ENCODE peak calls at places on chromosomes 5 and 9, in ten cellular contexts. R is T-cell, A is nephron progenitor cell, M is A172, L is T-helper 9 cell, T is aorta, Y is astrocyte of the spinal cord, B is Panc1, F is NCI-H1105, D is sciatic nerve. P is an unnamed sample.

GRCh38 chr9:126619336-126619919 is 5.7 kb downstream of the LMX1B start:
- DNase-seq in R (no peak), A (no peak), M (no peak), L (no peak), T (no peak), Y (no peak), B (no peak), F (no peak), D (no peak), P (no peak)

GRCh38 chr9:87517732-87518131 is 20.1 kb downstream of the DAPK1 start:
- DNase-seq in R (no peak), A (no peak), M (no peak), L (no peak), T (no peak), Y (no peak), B (no peak), F (no peak), D (no peak), P (no peak)

GRCh38 chr5:171405615-171406014 is 13.8 kb upstream of the FGF18 start:
- DNase-seq in R (no peak), A (no peak), M (peak; percentile 38), L (no peak), T (no peak), Y (no peak), B (no peak), F (no peak), D (no peak), P (no peak)

GRCh38 chr9:133994359-133995011 is 2.4 kb upstream of the VAV2 start:
- DNase-seq in R (peak; percentile 60), A (peak; percentile 95), M (peak; percentile 69), L (peak; percentile 74), T (peak; percentile 94), Y (peak; percentile 63), B (no peak), F (peak; percentile 58), D (peak; percentile 91), P (peak; percentile 66)

GRCh38 chr5:108989761-108990392 is 242.2 kb downstream of the FER start:
- DNase-seq in R (no peak), A (no peak), M (no peak), L (no peak), T (no peak), Y (peak; percentile 23), B (no peak), F (no peak), D (no peak), P (no peak)

GRCh38 chr5:150659360-150660107 is 1.5 kb upstream of the MYOZ3 start:
- DNase-seq in R (no peak), A (no peak), M (no peak), L (no peak), T (no peak), Y (no peak), B (no peak), F (no peak), D (no peak), P (no peak)

GRCh38 chr5:99025298-99026045 is 96.7 kb upstream of the CHD1 start:
- DNase-seq in R (no peak), A (no peak), M (no peak), L (no peak), T (no peak), Y (no peak), B (no peak), F (no peak), D (no peak), P (no peak)

GRCh38 chr5:127176769-127177168 is 103.5 kb upstream of the C5orf63 start:
- DNase-seq in R (no peak), A (no peak), M (no peak), L (no peak), T (no peak), Y (no peak), B (no peak), F (no peak), D (no peak), P (no peak)

GRCh38 chr9:77221431-77221830 is 44.1 kb downstream of the VPS13A start:
- DNase-seq in R (no peak), A (no peak), M (no peak), L (no peak), T (no peak), Y (peak; percentile 25), B (no peak), F (no peak), D (no peak), P (no peak)

GRCh38 chr9:79741381-79741780 is 169.6 kb downstream of the TLE4 start:
- DNase-seq in R (no peak), A (no peak), M (no peak), L (no peak), T (no peak), Y (peak; percentile 32), B (no peak), F (no peak), D (no peak), P (no peak)

GRCh38 chr5:8209500-8209899 is 340.6 kb downstream of the MTRR start:
- DNase-seq in R (no peak), A (no peak), M (no peak), L (no peak), T (no peak), Y (no peak), B (no peak), F (no peak), D (no peak), P (no peak)

GRCh38 chr5:178389796-178390195 is 157.2 kb upstream of the PHYKPL start:
- DNase-seq in R (no peak), A (no peak), M (no peak), L (no peak), T (peak; percentile 60), Y (no peak), B (no peak), F (no peak), D (no peak), P (no peak)

GRCh38 chr9:32289756-32290155 is 94.7 kb upstream of the ACO1 start:
- DNase-seq in R (no peak), A (no peak), M (no peak), L (no peak), T (no peak), Y (no peak), B (no peak), F (no peak), D (no peak), P (no peak)

GRCh38 chr5:95731571-95732554 is 727 bp downstream of the RHOBTB3 start:
- DNase-seq in R (peak; percentile 29), A (peak; percentile 69), M (peak; percentile 64), L (peak; percentile 7), T (peak; percentile 87), Y (peak; percentile 50), B (no peak), F (no peak), D (peak; percentile 74), P (no peak)

GRCh38 chr9:75847085-75847484 is 43.4 kb upstream of the PCSK5 start:
- DNase-seq in R (no peak), A (no peak), M (no peak), L (no peak), T (no peak), Y (no peak), B (no peak), F (no peak), D (no peak), P (no peak)

GRCh38 chr5:68685861-68686260 is 408.0 kb upstream of the SLC30A5 start:
- DNase-seq in R (no peak), A (no peak), M (no peak), L (no peak), T (no peak), Y (no peak), B (no peak), F (no peak), D (no peak), P (no peak)

GRCh38 chr9:123678038-123678877 is 251.7 kb downstream of the DENND1A start:
- DNase-seq in R (no peak), A (no peak), M (no peak), L (no peak), T (no peak), Y (no peak), B (no peak), F (peak; percentile 81), D (no peak), P (no peak)